ENCODE peak calls at places on chromosomes 13 and 19, in five cellular contexts. One of them, this sample, is unnamed.

GRCh38 chr13:27354379-27354778 is 70.0 kb upstream of the GTF3A start:
- DNase-seq in breast epithelium: no peak
- DNase-seq in prostate gland: no peak
- DNase-seq in transverse colon: no peak
- DNase-seq in spleen: no peak
- DNase-seq in this sample: no peak

GRCh38 chr19:2967972-2968371 is 9.4 kb upstream of the TLE6 start:
- DNase-seq in breast epithelium: no peak
- DNase-seq in prostate gland: no peak
- DNase-seq in transverse colon: no peak
- DNase-seq in spleen: no peak
- DNase-seq in this sample: no peak

GRCh38 chr19:13087795-13088537 is 14.7 kb downstream of the LYL1 start:
- DNase-seq in breast epithelium: no peak
- DNase-seq in prostate gland: no peak
- DNase-seq in transverse colon: no peak
- DNase-seq in spleen: no peak
- DNase-seq in this sample: no peak

GRCh38 chr13:102260256-102260655 is 141.6 kb downstream of the FGF14 start:
- DNase-seq in breast epithelium: no peak
- DNase-seq in prostate gland: no peak
- DNase-seq in transverse colon: no peak
- DNase-seq in spleen: no peak
- DNase-seq in this sample: no peak

GRCh38 chr19:41821003-41821735 is 23.3 kb downstream of the LYPD4 start:
- DNase-seq in breast epithelium: no peak
- DNase-seq in prostate gland: peak
- DNase-seq in transverse colon: peak
- DNase-seq in spleen: peak
- DNase-seq in this sample: no peak

GRCh38 chr13:48645845-48646244 is 7.9 kb upstream of the CYSLTR2 start:
- DNase-seq in breast epithelium: no peak
- DNase-seq in prostate gland: no peak
- DNase-seq in transverse colon: no peak
- DNase-seq in spleen: no peak
- DNase-seq in this sample: no peak

GRCh38 chr13:113405481-113406300 is 41.8 kb upstream of the GRTP1 start:
- DNase-seq in breast epithelium: no peak
- DNase-seq in prostate gland: no peak
- DNase-seq in transverse colon: no peak
- DNase-seq in spleen: peak
- DNase-seq in this sample: peak

GRCh38 chr19:531009-531752 is 379 bp upstream of the CDC34 start:
- DNase-seq in breast epithelium: peak
- DNase-seq in prostate gland: peak
- DNase-seq in transverse colon: peak
- DNase-seq in spleen: peak
- DNase-seq in this sample: peak

GRCh38 chr13:22642088-22642487 is 538.7 kb upstream of the SGCG start:
- DNase-seq in breast epithelium: no peak
- DNase-seq in prostate gland: no peak
- DNase-seq in transverse colon: no peak
- DNase-seq in spleen: no peak
- DNase-seq in this sample: no peak

GRCh38 chr13:85693889-85694511 is 105.2 kb downstream of the SLITRK6 start:
- DNase-seq in breast epithelium: no peak
- DNase-seq in prostate gland: no peak
- DNase-seq in transverse colon: no peak
- DNase-seq in spleen: no peak
- DNase-seq in this sample: no peak

GRCh38 chr13:97211986-97212385 is 10.1 kb upstream of the MBNL2 start:
- DNase-seq in breast epithelium: no peak
- DNase-seq in prostate gland: no peak
- DNase-seq in transverse colon: no peak
- DNase-seq in spleen: no peak
- DNase-seq in this sample: no peak

GRCh38 chr13:88103824-88104223 is 432.7 kb downstream of the SLITRK5 start:
- DNase-seq in breast epithelium: no peak
- DNase-seq in prostate gland: no peak
- DNase-seq in transverse colon: no peak
- DNase-seq in spleen: no peak
- DNase-seq in this sample: no peak

GRCh38 chr13:84896128-84896527 is 903.1 kb downstream of the SLITRK6 start:
- DNase-seq in breast epithelium: no peak
- DNase-seq in prostate gland: no peak
- DNase-seq in transverse colon: peak
- DNase-seq in spleen: no peak
- DNase-seq in this sample: no peak

GRCh38 chr13:72970956-72971355 is 87.8 kb upstream of the KLF5 start:
- DNase-seq in breast epithelium: no peak
- DNase-seq in prostate gland: no peak
- DNase-seq in transverse colon: no peak
- DNase-seq in spleen: no peak
- DNase-seq in this sample: no peak

GRCh38 chr19:18450934-18451836 is 13.3 kb upstream of the ISYNA1 start:
- DNase-seq in breast epithelium: peak
- DNase-seq in prostate gland: peak
- DNase-seq in transverse colon: peak
- DNase-seq in spleen: peak
- DNase-seq in this sample: peak

GRCh38 chr13:101935828-101936227 is 466.0 kb downstream of the FGF14 start:
- DNase-seq in breast epithelium: no peak
- DNase-seq in prostate gland: no peak
- DNase-seq in transverse colon: no peak
- DNase-seq in spleen: no peak
- DNase-seq in this sample: no peak

GRCh38 chr13:50318887-50319286 is 303.6 kb downstream of the KCNRG start:
- DNase-seq in breast epithelium: no peak
- DNase-seq in prostate gland: no peak
- DNase-seq in transverse colon: no peak
- DNase-seq in spleen: no peak
- DNase-seq in this sample: no peak

GRCh38 chr19:8321067-8321759 is at the start of the genes NDUFA7 and RPS28:
- DNase-seq in breast epithelium: peak
- DNase-seq in prostate gland: peak
- DNase-seq in transverse colon: peak
- DNase-seq in spleen: peak
- DNase-seq in this sample: peak

GRCh38 chr13:41765813-41766212 is 195.1 kb downstream of the VWA8 start:
- DNase-seq in breast epithelium: no peak
- DNase-seq in prostate gland: no peak
- DNase-seq in transverse colon: no peak
- DNase-seq in spleen: no peak
- DNase-seq in this sample: no peak

GRCh38 chr19:47742636-47743035 is 2.7 kb upstream of the NOP53 start:
- DNase-seq in breast epithelium: peak
- DNase-seq in prostate gland: no peak
- DNase-seq in transverse colon: no peak
- DNase-seq in spleen: no peak
- DNase-seq in this sample: no peak

GRCh38 chr19:8806661-8807060 is 25.4 kb downstream of the ZNF558 start:
- DNase-seq in breast epithelium: no peak
- DNase-seq in prostate gland: no peak
- DNase-seq in transverse colon: no peak
- DNase-seq in spleen: no peak
- DNase-seq in this sample: no peak

GRCh38 chr19:6498294-6499036 is 3.6 kb downstream of the TUBB4A start:
- DNase-seq in breast epithelium: no peak
- DNase-seq in prostate gland: no peak
- DNase-seq in transverse colon: no peak
- DNase-seq in spleen: no peak
- DNase-seq in this sample: no peak

GRCh38 chr19:51323481-51323891 is 12.0 kb downstream of the IGLON5 start:
- DNase-seq in breast epithelium: no peak
- DNase-seq in prostate gland: no peak
- DNase-seq in transverse colon: no peak
- DNase-seq in spleen: peak
- DNase-seq in this sample: peak

GRCh38 chr13:25945596-25945995 is 106.2 kb downstream of the SHISA2 start:
- DNase-seq in breast epithelium: no peak
- DNase-seq in prostate gland: no peak
- DNase-seq in transverse colon: no peak
- DNase-seq in spleen: no peak
- DNase-seq in this sample: peak

GRCh38 chr19:48683349-48683748 is 10.5 kb upstream of the NTN5 start:
- DNase-seq in breast epithelium: no peak
- DNase-seq in prostate gland: no peak
- DNase-seq in transverse colon: no peak
- DNase-seq in spleen: no peak
- DNase-seq in this sample: peak

GRCh38 chr13:35964764-35965163 is 166.4 kb downstream of the DCLK1 start:
- DNase-seq in breast epithelium: no peak
- DNase-seq in prostate gland: peak
- DNase-seq in transverse colon: no peak
- DNase-seq in spleen: no peak
- DNase-seq in this sample: no peak

GRCh38 chr13:71780546-71780945 is 86.5 kb downstream of the DACH1 start:
- DNase-seq in breast epithelium: no peak
- DNase-seq in prostate gland: no peak
- DNase-seq in transverse colon: no peak
- DNase-seq in spleen: no peak
- DNase-seq in this sample: no peak

GRCh38 chr13:21413013-21413412 is 46.1 kb downstream of the ZDHHC20 start:
- DNase-seq in breast epithelium: no peak
- DNase-seq in prostate gland: no peak
- DNase-seq in transverse colon: no peak
- DNase-seq in spleen: no peak
- DNase-seq in this sample: no peak

GRCh38 chr19:3383121-3383722 is 16.8 kb downstream of the NFIC start:
- DNase-seq in breast epithelium: no peak
- DNase-seq in prostate gland: no peak
- DNase-seq in transverse colon: no peak
- DNase-seq in spleen: no peak
- DNase-seq in this sample: no peak

GRCh38 chr19:58330458-58330857 is 3.7 kb downstream of the ZSCAN22 start:
- DNase-seq in breast epithelium: no peak
- DNase-seq in prostate gland: no peak
- DNase-seq in transverse colon: no peak
- DNase-seq in spleen: no peak
- DNase-seq in this sample: no peak

GRCh38 chr19:58328999-58329398 is 2.2 kb downstream of the ZSCAN22 start:
- DNase-seq in breast epithelium: no peak
- DNase-seq in prostate gland: no peak
- DNase-seq in transverse colon: no peak
- DNase-seq in spleen: no peak
- DNase-seq in this sample: no peak

GRCh38 chr19:58325623-58326022 is 1.2 kb upstream of the ZSCAN22 start:
- DNase-seq in breast epithelium: no peak
- DNase-seq in prostate gland: no peak
- DNase-seq in transverse colon: no peak
- DNase-seq in spleen: no peak
- DNase-seq in this sample: no peak

GRCh38 chr19:58326914-58327726 is at the start of gene ZSCAN22:
- DNase-seq in breast epithelium: peak
- DNase-seq in prostate gland: peak
- DNase-seq in transverse colon: peak
- DNase-seq in spleen: peak
- DNase-seq in this sample: peak

GRCh38 chr19:58326501-58326913 is 287 bp upstream of the ZSCAN22 start:
- DNase-seq in breast epithelium: no peak
- DNase-seq in prostate gland: no peak
- DNase-seq in transverse colon: no peak
- DNase-seq in spleen: no peak
- DNase-seq in this sample: no peak
- TF ChIP-seq POLR2AphosphoS5 in breast epithelium: no peak
- TF ChIP-seq POLR2AphosphoS5 in prostate gland: no peak
- TF ChIP-seq POLR2AphosphoS5 in transverse colon: no peak
- TF ChIP-seq POLR2AphosphoS5 in spleen: no peak
- TF ChIP-seq POLR2AphosphoS5 in this sample: no peak

DNA sequence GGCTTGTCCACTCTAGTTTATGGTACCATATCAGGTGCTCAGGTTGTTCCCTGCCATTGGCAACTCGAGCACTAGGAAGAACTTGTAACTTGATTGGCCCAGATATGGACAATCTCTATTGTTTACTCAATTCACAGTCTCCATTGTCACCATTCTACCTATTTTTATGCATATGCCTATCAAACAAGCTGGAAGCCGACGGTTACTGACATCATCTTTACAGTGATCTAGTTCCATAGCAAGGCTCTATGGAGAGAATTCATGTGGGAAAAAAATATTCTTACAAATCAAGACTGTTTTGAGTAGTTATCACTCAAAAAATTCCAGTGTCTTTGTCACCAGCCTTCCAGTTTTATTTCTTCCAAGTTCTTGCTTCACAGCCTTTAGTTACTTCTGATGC is 1006.2 kb upstream of the PRR20A start:
- DNase-seq in breast epithelium: no peak
- DNase-seq in prostate gland: no peak
- DNase-seq in transverse colon: no peak
- DNase-seq in spleen: no peak
- DNase-seq in this sample: no peak
- TF ChIP-seq POLR2AphosphoS5 in breast epithelium: no peak
- TF ChIP-seq POLR2AphosphoS5 in prostate gland: no peak
- TF ChIP-seq POLR2AphosphoS5 in transverse colon: no peak
- TF ChIP-seq POLR2AphosphoS5 in spleen: no peak
- TF ChIP-seq POLR2AphosphoS5 in this sample: no peak

DNA sequence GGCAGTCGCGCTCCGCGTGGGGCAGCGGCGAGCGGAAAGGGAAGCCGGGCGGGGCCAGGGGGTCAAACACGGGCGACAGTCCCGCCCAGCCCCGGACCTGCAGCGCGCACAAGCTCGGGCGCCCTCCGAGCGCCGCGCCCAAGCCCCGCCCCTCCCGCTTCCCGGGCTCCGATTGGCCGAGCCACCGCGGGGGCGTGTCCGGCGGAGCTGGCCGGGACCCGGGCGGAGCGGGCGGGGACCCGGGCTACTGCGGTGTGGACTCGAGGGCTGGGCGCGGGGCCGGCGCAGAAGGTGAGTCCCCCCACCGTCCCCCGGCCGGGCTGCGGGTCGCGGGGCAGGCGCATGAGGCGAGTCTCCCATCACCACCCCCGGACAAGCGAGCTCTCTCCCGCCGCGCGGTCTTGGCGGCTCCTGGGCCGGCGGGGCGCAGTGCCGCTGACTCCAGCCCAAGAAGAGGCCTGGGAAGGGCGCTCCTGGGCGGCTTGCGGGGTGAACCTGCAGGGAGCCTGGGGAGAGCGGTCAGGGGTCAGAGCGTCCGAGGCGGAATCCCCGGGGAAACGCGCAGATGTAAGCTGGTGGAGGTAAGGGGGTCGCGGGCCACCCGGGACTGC is at the start of gene PLEKHF1:
- DNase-seq in breast epithelium: peak
- DNase-seq in prostate gland: peak
- DNase-seq in transverse colon: peak
- DNase-seq in spleen: peak
- DNase-seq in this sample: peak
- TF ChIP-seq POLR2AphosphoS5 in breast epithelium: no peak
- TF ChIP-seq POLR2AphosphoS5 in prostate gland: peak
- TF ChIP-seq POLR2AphosphoS5 in transverse colon: peak
- TF ChIP-seq POLR2AphosphoS5 in spleen: peak
- TF ChIP-seq POLR2AphosphoS5 in this sample: peak

DNA sequence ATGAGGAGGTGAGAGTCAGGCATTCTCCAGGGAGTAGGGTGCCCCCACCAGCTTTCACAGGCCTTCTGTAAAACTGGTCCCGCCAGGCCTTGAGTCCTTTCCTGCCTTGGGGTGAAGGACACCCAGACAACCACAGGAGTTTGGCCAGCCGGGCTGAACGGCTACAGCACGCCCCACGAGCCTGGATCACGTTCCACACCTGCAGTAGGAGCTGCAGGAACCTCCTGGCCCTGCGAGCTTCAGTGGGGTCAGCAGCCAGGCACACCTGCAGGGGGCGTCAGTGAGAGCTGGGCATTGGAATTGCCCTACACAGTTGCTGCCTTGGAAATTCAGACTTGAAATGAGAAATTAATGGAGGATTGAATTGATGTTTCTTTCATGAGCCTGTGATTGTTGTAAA is 45.7 kb downstream of the COL4A2 start:
- DNase-seq in breast epithelium: no peak
- DNase-seq in prostate gland: no peak
- DNase-seq in transverse colon: no peak
- DNase-seq in spleen: no peak
- DNase-seq in this sample: no peak
- TF ChIP-seq POLR2AphosphoS5 in breast epithelium: no peak
- TF ChIP-seq POLR2AphosphoS5 in prostate gland: no peak
- TF ChIP-seq POLR2AphosphoS5 in transverse colon: no peak
- TF ChIP-seq POLR2AphosphoS5 in spleen: peak
- TF ChIP-seq POLR2AphosphoS5 in this sample: no peak

This sample was measured in upper lobe of left lung.